ENCODE peak calls at places on chromosomes 16 and 17, in eight cellular contexts. U is NCI-H1105, E is NCI-H1048, T is NCI-H510A treated with DMSO at 0.1 percent for 48 hours, O is left cardiac atrium, S is kidney glomerular epithelial cell, K is hepatic stellate cell, J is activated gamma-delta T cell. Q is an unnamed sample.

GRCh38 chr16:59210955-59211541 is 476.9 kb upstream of the GOT2 start:
- DNase-seq in U (no peak), E (no peak), T (no peak), O (peak; percentile 43), S (peak; percentile 96), K (no peak), J (no peak), Q (no peak)

GRCh38 chr17:40551091-40551873 is 14.0 kb downstream of the CCR7 start:
- DNase-seq in U (no peak), E (no peak), T (peak; percentile 50), O (peak; percentile 83), S (peak; percentile 97), K (peak; percentile 83), J (no peak), Q (no peak)

GRCh38 chr17:48840441-48840840 is 9.6 kb downstream of the CALCOCO2 start:
- DNase-seq in U (no peak), E (no peak), T (no peak), O (no peak), S (no peak), K (no peak), J (no peak), Q (no peak)

GRCh38 chr17:66950886-66951604 is 13.5 kb upstream of the CACNG4 start:
- DNase-seq in U (no peak), E (no peak), T (no peak), O (no peak), S (no peak), K (no peak), J (no peak), Q (no peak)

GRCh38 chr16:56640076-56640475 is 1.6 kb downstream of the MT1A start:
- DNase-seq in U (no peak), E (no peak), T (no peak), O (no peak), S (no peak), K (no peak), J (no peak), Q (no peak)

GRCh38 chr16:15650019-15650697 is at the start of gene NDE1:
- DNase-seq in U (peak; percentile 83), E (peak; percentile 29), T (peak; percentile 98), O (peak; percentile 94), S (peak; percentile 80), K (peak; percentile 95), J (peak; percentile 93), Q (peak; percentile 93)

GRCh38 chr16:66832661-66833305 is 2.0 kb upstream of the NAE1 start:
- DNase-seq in U (no peak), E (no peak), T (no peak), O (no peak), S (no peak), K (no peak), J (no peak), Q (no peak)

GRCh38 chr16:50821586-50821985 is 79.7 kb downstream of the CYLD start:
- DNase-seq in U (no peak), E (no peak), T (no peak), O (no peak), S (no peak), K (no peak), J (no peak), Q (no peak)

GRCh38 chr17:37037590-37038155 is 88.9 kb downstream of the AATF start:
- DNase-seq in U (no peak), E (no peak), T (no peak), O (no peak), S (no peak), K (no peak), J (no peak), Q (no peak)

GRCh38 chr17:71402661-71403141 is 718.1 kb upstream of the SOX9 start:
- DNase-seq in U (peak; percentile 72), E (no peak), T (peak; percentile 86), O (no peak), S (no peak), K (no peak), J (no peak), Q (peak; percentile 93)

GRCh38 chr16:3188925-3189825 is 1.2 kb downstream of the OR1F1 start:
- DNase-seq in U (no peak), E (no peak), T (no peak), O (no peak), S (peak; percentile 33), K (peak; percentile 59), J (no peak), Q (peak; percentile 62)

GRCh38 chr16:27239026-27239425 is 29.5 kb downstream of the NSMCE1 start:
- DNase-seq in U (no peak), E (no peak), T (no peak), O (no peak), S (no peak), K (no peak), J (no peak), Q (no peak)

GRCh38 chr17:47192549-47192948 is 3.5 kb upstream of the CDC27 start:
- DNase-seq in U (peak; percentile 8), E (no peak), T (peak; percentile 96), O (no peak), S (no peak), K (no peak), J (no peak), Q (peak; percentile 40)

GRCh38 chr17:6927290-6927844 is 68.5 kb upstream of the ALOX12 start:
- DNase-seq in U (no peak), E (no peak), T (no peak), O (no peak), S (no peak), K (no peak), J (no peak), Q (no peak)

GRCh38 chr16:25157476-25157875 is 45.9 kb downstream of the LCMT1 start:
- DNase-seq in U (no peak), E (no peak), T (no peak), O (no peak), S (peak; percentile 63), K (no peak), J (no peak), Q (peak; percentile 84)

GRCh38 chr16:77594798-77595625 is 127.3 kb upstream of the NUDT7 start:
- DNase-seq in U (no peak), E (no peak), T (no peak), O (no peak), S (no peak), K (no peak), J (no peak), Q (peak; percentile 39)

GRCh38 chr16:56617212-56618085 is 8.1 kb upstream of the MT1E start:
- DNase-seq in U (no peak), E (no peak), T (no peak), O (peak; percentile 88), S (peak; percentile 33), K (peak; percentile 67), J (peak; percentile 40), Q (no peak)

GRCh38 chr17:19647697-19648474 is 665 bp upstream of the ALDH3A2 start:
- DNase-seq in U (peak; percentile 54), E (no peak), T (peak; percentile 83), O (peak; percentile 81), S (peak; percentile 73), K (peak; percentile 73), J (no peak), Q (peak; percentile 47)

GRCh38 chr17:39730095-39730921 is at the start of gene MIEN1:
- DNase-seq in U (peak; percentile 71), E (no peak), T (peak; percentile 77), O (peak; percentile 93), S (peak; percentile 76), K (peak; percentile 96), J (peak; percentile 89), Q (peak; percentile 89)

GRCh38 chr17:82396601-82397435 is 21.3 kb upstream of the HEXD start:
- DNase-seq in U (no peak), E (no peak), T (no peak), O (no peak), S (no peak), K (peak; percentile 94), J (no peak), Q (no peak)

GRCh38 chr17:57677858-57678257 is 67.2 kb downstream of the CCDC182 start:
- DNase-seq in U (no peak), E (no peak), T (no peak), O (no peak), S (no peak), K (no peak), J (no peak), Q (no peak)

GRCh38 chr17:34588266-34588665 is 8.9 kb downstream of the TMEM132E start:
- DNase-seq in U (no peak), E (no peak), T (no peak), O (no peak), S (no peak), K (no peak), J (no peak), Q (no peak)

GRCh38 chr16:8963010-8963824 is 489 bp downstream of the USP7 start:
- DNase-seq in U (no peak), E (no peak), T (no peak), O (no peak), S (no peak), K (peak; percentile 31), J (peak; percentile 28), Q (peak; percentile 47)

GRCh38 chr16:69417537-69418199 is 6.8 kb upstream of the CYB5B start:
- DNase-seq in U (no peak), E (no peak), T (no peak), O (no peak), S (peak; percentile 30), K (no peak), J (no peak), Q (no peak)

GRCh38 chr16:3101018-3101840 is 2.1 kb upstream of the ZSCAN10 start:
- DNase-seq in U (no peak), E (no peak), T (no peak), O (no peak), S (no peak), K (no peak), J (no peak), Q (peak; percentile 40)

GRCh38 chr16:5516115-5516514 is 418.5 kb upstream of the EEF2KMT start:
- DNase-seq in U (no peak), E (no peak), T (no peak), O (no peak), S (no peak), K (no peak), J (no peak), Q (no peak)

GRCh38 chr16:54554581-54554980 is 268.0 kb upstream of the IRX3 start:
- DNase-seq in U (no peak), E (no peak), T (peak; percentile 36), O (no peak), S (no peak), K (no peak), J (no peak), Q (no peak)

Q was measured in NCI-H146.